ENCODE peak calls at places on chromosome 12, in four cellular contexts. One of them, this sample, is unnamed.

GRCh38 chr12:68375701-68376469 is 43.7 kb upstream of the MDM1 start:
- DNase-seq in adrenal gland: no peak
- DNase-seq in A549: no peak
- DNase-seq in NB4: no peak
- DNase-seq in this sample: no peak

GRCh38 chr12:18467636-18468520 is 206.6 kb downstream of the PIK3C2G start:
- DNase-seq in NB4: no peak
- DNase-seq in adrenal gland: no peak
- DNase-seq in A549: no peak
- DNase-seq in this sample: no peak

GRCh38 chr12:480831-481230 is 21.1 kb downstream of the B4GALNT3 start:
- DNase-seq in A549: no peak
- DNase-seq in adrenal gland: peak
- DNase-seq in NB4: peak
- DNase-seq in this sample: no peak

GRCh38 chr12:49548822-49549648 is 10.2 kb downstream of the KCNH3 start:
- DNase-seq in adrenal gland: no peak
- DNase-seq in NB4: no peak
- DNase-seq in A549: no peak
- DNase-seq in this sample: no peak

GRCh38 chr12:92340003-92340402 is 194.4 kb upstream of the BTG1 start:
- DNase-seq in NB4: no peak
- DNase-seq in A549: no peak
- DNase-seq in adrenal gland: no peak
- DNase-seq in this sample: no peak

GRCh38 chr12:75020068-75020557 is 189.5 kb downstream of the KCNC2 start:
- DNase-seq in NB4: peak
- DNase-seq in A549: peak
- DNase-seq in adrenal gland: no peak
- DNase-seq in this sample: no peak

GRCh38 chr12:56862264-56862663 is 71.9 kb downstream of the SDR9C7 start:
- DNase-seq in adrenal gland: no peak
- DNase-seq in NB4: no peak
- DNase-seq in A549: no peak
- DNase-seq in this sample: no peak

GRCh38 chr12:124296295-124296915 is 1.5 kb downstream of the RFLNA start:
- DNase-seq in adrenal gland: no peak
- DNase-seq in NB4: no peak
- DNase-seq in A549: no peak
- DNase-seq in this sample: no peak

GRCh38 chr12:113978080-113978479 is 12.0 kb upstream of the RBM19 start:
- DNase-seq in A549: no peak
- DNase-seq in adrenal gland: no peak
- DNase-seq in NB4: no peak
- DNase-seq in this sample: no peak

GRCh38 chr12:130111965-130112496 is 50.2 kb upstream of the FZD10 start:
- DNase-seq in adrenal gland: no peak
- DNase-seq in A549: no peak
- DNase-seq in NB4: no peak
- DNase-seq in this sample: no peak

GRCh38 chr12:109766251-109766778 is 52.7 kb downstream of the FAM222A start:
- DNase-seq in NB4: no peak
- DNase-seq in adrenal gland: no peak
- DNase-seq in A549: no peak
- DNase-seq in this sample: no peak

GRCh38 chr12:125023065-125023464 is 29.6 kb downstream of the BRI3BP start:
- DNase-seq in NB4: no peak
- DNase-seq in adrenal gland: no peak
- DNase-seq in A549: no peak
- DNase-seq in this sample: no peak

GRCh38 chr12:54280401-54281260 is at the start of gene HNRNPA1:
- DNase-seq in adrenal gland: peak
- DNase-seq in A549: peak
- DNase-seq in NB4: peak
- DNase-seq in this sample: peak

GRCh38 chr12:76057316-76057715 is 25.7 kb upstream of the PHLDA1 start:
- DNase-seq in A549: no peak
- DNase-seq in NB4: no peak
- DNase-seq in adrenal gland: no peak
- DNase-seq in this sample: no peak
- TF ChIP-seq POLR2A in A549: no peak
- TF ChIP-seq POLR2A in NB4: no peak
- TF ChIP-seq POLR2A in adrenal gland: no peak
- TF ChIP-seq POLR2A in this sample: no peak

GRCh38 chr12:6169107-6169440 is 31.1 kb upstream of the CD9 start:
- DNase-seq in adrenal gland: no peak
- DNase-seq in A549: no peak
- DNase-seq in NB4: no peak
- DNase-seq in this sample: no peak

GRCh38 chr12:6165418-6165817 is 34.8 kb upstream of the CD9 start:
- DNase-seq in NB4: no peak
- DNase-seq in A549: no peak
- DNase-seq in adrenal gland: no peak
- DNase-seq in this sample: no peak

GRCh38 chr12:6171409-6172015 is 28.7 kb upstream of the CD9 start:
- DNase-seq in adrenal gland: peak
- DNase-seq in A549: no peak
- DNase-seq in NB4: no peak
- DNase-seq in this sample: no peak

GRCh38 chr12:6166808-6167207 is 33.4 kb upstream of the CD9 start:
- DNase-seq in A549: no peak
- DNase-seq in NB4: no peak
- DNase-seq in adrenal gland: peak
- DNase-seq in this sample: no peak

GRCh38 chr12:6167327-6168280 is 32.6 kb upstream of the CD9 start:
- DNase-seq in adrenal gland: peak
- DNase-seq in A549: peak
- DNase-seq in NB4: peak
- DNase-seq in this sample: peak
- TF ChIP-seq POLR2A in adrenal gland: peak
- TF ChIP-seq POLR2A in A549: no peak
- TF ChIP-seq POLR2A in NB4: peak
- TF ChIP-seq POLR2A in this sample: peak

DNA sequence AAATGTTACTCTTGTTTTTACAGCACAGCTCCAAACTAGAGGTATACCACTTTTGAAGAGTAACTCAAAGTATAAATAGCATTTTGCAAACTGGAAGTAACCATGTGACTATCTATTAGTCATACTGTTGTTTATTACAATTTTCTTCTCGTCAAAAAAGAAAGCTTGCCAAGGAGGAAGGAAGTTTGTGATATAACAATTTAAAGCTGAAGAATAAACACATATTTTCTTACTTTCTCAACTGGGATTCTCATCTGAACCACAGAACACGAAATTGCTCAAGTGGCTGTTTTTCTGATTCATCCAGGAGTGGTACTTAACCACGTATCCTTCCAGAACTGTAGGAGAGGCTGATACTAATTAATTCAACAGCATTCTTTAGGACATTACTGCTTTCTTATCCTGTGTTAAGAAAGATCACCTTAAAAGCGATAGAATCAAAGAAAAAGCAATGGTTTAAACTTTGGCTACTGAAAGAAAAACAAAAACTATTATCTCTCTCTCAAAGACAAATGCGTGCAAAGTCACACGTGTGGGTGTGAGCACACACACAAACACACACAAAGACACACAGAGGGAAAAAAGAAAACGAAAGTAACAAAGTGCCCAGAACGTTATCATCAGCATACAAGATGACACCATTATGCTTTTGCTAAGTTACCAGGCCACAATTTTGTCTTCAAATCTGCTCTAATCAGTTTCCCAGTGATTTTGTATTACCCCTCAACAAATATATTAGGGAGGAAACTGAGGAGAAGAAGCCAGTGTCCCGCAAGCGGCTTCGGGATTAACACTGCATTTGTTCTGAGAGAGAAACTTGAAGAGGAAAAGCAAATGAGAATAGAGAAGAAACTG is at the start of gene CLEC2B:
- DNase-seq in NB4: peak
- DNase-seq in A549: peak
- DNase-seq in adrenal gland: no peak
- DNase-seq in this sample: no peak
- TF ChIP-seq POLR2A in NB4: peak
- TF ChIP-seq POLR2A in A549: no peak
- TF ChIP-seq POLR2A in adrenal gland: no peak
- TF ChIP-seq POLR2A in this sample: peak

GRCh38 chr12:132761911-132762583 is 415 bp upstream of the ANKLE2 start:
- DNase-seq in NB4: peak
- DNase-seq in A549: peak
- DNase-seq in adrenal gland: peak
- DNase-seq in this sample: peak
- TF ChIP-seq POLR2A in NB4: peak
- TF ChIP-seq POLR2A in A549: peak
- TF ChIP-seq POLR2A in adrenal gland: peak
- TF ChIP-seq POLR2A in this sample: peak